ENCODE peak calls at places on chromosomes 3 and 15, in six cellular contexts. J, O, Y, L, Z and C are unnamed samples.

GRCh38 chr3:129023909-129024308 is 22.8 kb downstream of the EFCC1 start:
- DNase-seq in J (no peak), O (no peak), Y (no peak), L (no peak), Z (no peak), C (no peak)

GRCh38 chr15:76252249-76252648 is 59.0 kb downstream of the ETFA start:
- DNase-seq in J (no peak), O (no peak), Y (no peak), L (no peak), Z (no peak), C (no peak)

GRCh38 chr3:107599755-107600122 is 77.0 kb downstream of the BBX start:
- DNase-seq in J (no peak), O (no peak), Y (no peak), L (no peak), Z (no peak), C (no peak)

GRCh38 chr3:32868719-32869512 is 51.1 kb downstream of the TRIM71 start:
- DNase-seq in J (no peak), O (no peak), Y (no peak), L (no peak), Z (no peak), C (no peak)

GRCh38 chr3:56001991-56002390 is 466.3 kb downstream of the ERC2 start:
- DNase-seq in J (no peak), O (no peak), Y (no peak), L (no peak), Z (no peak), C (no peak)

GRCh38 chr3:12916159-12916558 is 74.8 kb upstream of the RPL32 start:
- DNase-seq in J (no peak), O (no peak), Y (no peak), L (no peak), Z (no peak), C (no peak)

GRCh38 chr3:61855211-61855610 is 293.8 kb downstream of the PTPRG start:
- DNase-seq in J (no peak), O (no peak), Y (no peak), L (no peak), Z (no peak), C (no peak)

GRCh38 chr15:35514759-35515158 is 31.2 kb downstream of the DPH6 start:
- DNase-seq in J (no peak), O (no peak), Y (no peak), L (no peak), Z (no peak), C (no peak)

GRCh38 chr15:40415226-40415625 is 9.6 kb downstream of the IVD start:
- DNase-seq in J (no peak), O (no peak), Y (no peak), L (no peak), Z (no peak), C (no peak)

GRCh38 chr3:43855674-43856299 is 165.0 kb downstream of the ABHD5 start:
- DNase-seq in J (no peak), O (peak; percentile 47), Y (no peak), L (peak; percentile 64), Z (peak; percentile 68), C (no peak)

GRCh38 chr3:42045719-42046243 is 45.4 kb upstream of the TRAK1 start:
- DNase-seq in J (no peak), O (no peak), Y (no peak), L (no peak), Z (no peak), C (no peak)

GRCh38 chr3:80097674-80098073 is 329.9 kb upstream of the ROBO1 start:
- DNase-seq in J (no peak), O (no peak), Y (no peak), L (no peak), Z (no peak), C (no peak)

GRCh38 chr3:24661060-24661459 is 166.4 kb upstream of the THRB start:
- DNase-seq in J (no peak), O (no peak), Y (no peak), L (no peak), Z (no peak), C (no peak)

GRCh38 chr3:25348996-25349576 is 79.0 kb upstream of the RARB start:
- DNase-seq in J (no peak), O (no peak), Y (no peak), L (no peak), Z (no peak), C (no peak)

GRCh38 chr3:133663569-133664313 is 2.0 kb upstream of the TOPBP1 start:
- DNase-seq in J (no peak), O (no peak), Y (no peak), L (no peak), Z (peak; percentile 48), C (peak; percentile 57)

GRCh38 chr15:34986326-34987181 is 1.5 kb downstream of the ZNF770 start:
- DNase-seq in J (no peak), O (no peak), Y (no peak), L (no peak), Z (no peak), C (no peak)

GRCh38 chr15:99408236-99409096 is 157.2 kb downstream of the LRRC28 start:
- DNase-seq in J (no peak), O (peak; percentile 51), Y (peak; percentile 82), L (no peak), Z (no peak), C (no peak)

GRCh38 chr15:55357774-55358173 is 38.8 kb downstream of the PIGB start:
- DNase-seq in J (no peak), O (no peak), Y (no peak), L (no peak), Z (no peak), C (no peak)

GRCh38 chr15:90774731-90775521 is 57.8 kb downstream of the BLM start:
- DNase-seq in J (no peak), O (no peak), Y (no peak), L (no peak), Z (no peak), C (peak; percentile 33)

GRCh38 chr3:71498053-71498452 is 85.5 kb downstream of the FOXP1 start:
- DNase-seq in J (no peak), O (no peak), Y (no peak), L (no peak), Z (no peak), C (no peak)

GRCh38 chr3:150771600-150771999 is 8.6 kb upstream of the SIAH2 start:
- DNase-seq in J (no peak), O (no peak), Y (no peak), L (no peak), Z (peak; percentile 73), C (no peak)

GRCh38 chr3:167820114-167820865 is 84.8 kb downstream of the SERPINI1 start:
- DNase-seq in J (no peak), O (peak; percentile 12), Y (peak; percentile 69), L (no peak), Z (no peak), C (no peak)

GRCh38 chr3:127800508-127800907 is 21.8 kb downstream of the MGLL start:
- DNase-seq in J (no peak), O (no peak), Y (no peak), L (no peak), Z (no peak), C (no peak)

GRCh38 chr15:65937476-65937875 is 68.2 kb downstream of the RAB11A start:
- DNase-seq in J (no peak), O (no peak), Y (no peak), L (peak; percentile 44), Z (no peak), C (peak; percentile 15)

GRCh38 chr3:11570251-11570650 is 73.5 kb downstream of the VGLL4 start:
- DNase-seq in J (no peak), O (no peak), Y (peak; percentile 87), L (no peak), Z (no peak), C (no peak)

GRCh38 chr15:58742022-58742421 is 7.5 kb downstream of the ADAM10 start:
- DNase-seq in J (no peak), O (no peak), Y (no peak), L (no peak), Z (no peak), C (no peak)

GRCh38 chr3:17122758-17123157 is 238.0 kb downstream of the PLCL2 start:
- DNase-seq in J (no peak), O (no peak), Y (peak; percentile 13), L (no peak), Z (no peak), C (no peak)

GRCh38 chr3:132225664-132226063 is 91.5 kb upstream of the ACP3 start:
- DNase-seq in J (no peak), O (no peak), Y (no peak), L (no peak), Z (no peak), C (no peak)

DNA sequence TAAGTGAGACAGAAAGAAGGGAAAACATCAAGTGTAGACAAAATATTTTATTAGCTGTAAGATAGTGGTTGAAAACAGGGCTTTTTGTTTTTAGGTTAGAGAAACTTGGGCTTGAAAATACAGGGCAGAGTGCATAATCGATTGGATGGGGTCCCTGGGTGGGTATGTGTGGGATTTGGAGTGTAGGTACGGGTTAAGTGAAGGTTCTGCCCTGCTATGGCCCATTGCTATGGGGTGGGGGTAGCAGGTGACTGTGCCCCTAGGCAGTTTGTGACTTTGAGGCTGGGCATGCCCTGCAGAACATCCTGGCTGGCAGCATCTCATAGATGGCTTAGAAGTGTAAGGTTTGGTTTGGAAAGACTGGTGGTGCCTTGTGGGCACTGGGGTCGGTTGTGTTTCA is 3.7 kb upstream of the FAM131A start:
- DNase-seq in J (no peak), O (no peak), Y (no peak), L (no peak), Z (no peak), C (no peak)
- TF ChIP-seq POLR2A in J (no peak), O (no peak), Y (no peak), L (no peak), Z (no peak), C (no peak)

GRCh38 chr3:122382888-122383666 is at the start of gene MIX23:
- DNase-seq in J (peak; percentile 89), O (peak; percentile 82), Y (peak; percentile 96), L (peak; percentile 85), Z (peak; percentile 88), C (peak; percentile 69)
- TF ChIP-seq POLR2A in J (no peak), O (peak; percentile 42), Y (no peak), L (peak; percentile 61), Z (peak; percentile 66), C (peak; percentile 60)

DNA sequence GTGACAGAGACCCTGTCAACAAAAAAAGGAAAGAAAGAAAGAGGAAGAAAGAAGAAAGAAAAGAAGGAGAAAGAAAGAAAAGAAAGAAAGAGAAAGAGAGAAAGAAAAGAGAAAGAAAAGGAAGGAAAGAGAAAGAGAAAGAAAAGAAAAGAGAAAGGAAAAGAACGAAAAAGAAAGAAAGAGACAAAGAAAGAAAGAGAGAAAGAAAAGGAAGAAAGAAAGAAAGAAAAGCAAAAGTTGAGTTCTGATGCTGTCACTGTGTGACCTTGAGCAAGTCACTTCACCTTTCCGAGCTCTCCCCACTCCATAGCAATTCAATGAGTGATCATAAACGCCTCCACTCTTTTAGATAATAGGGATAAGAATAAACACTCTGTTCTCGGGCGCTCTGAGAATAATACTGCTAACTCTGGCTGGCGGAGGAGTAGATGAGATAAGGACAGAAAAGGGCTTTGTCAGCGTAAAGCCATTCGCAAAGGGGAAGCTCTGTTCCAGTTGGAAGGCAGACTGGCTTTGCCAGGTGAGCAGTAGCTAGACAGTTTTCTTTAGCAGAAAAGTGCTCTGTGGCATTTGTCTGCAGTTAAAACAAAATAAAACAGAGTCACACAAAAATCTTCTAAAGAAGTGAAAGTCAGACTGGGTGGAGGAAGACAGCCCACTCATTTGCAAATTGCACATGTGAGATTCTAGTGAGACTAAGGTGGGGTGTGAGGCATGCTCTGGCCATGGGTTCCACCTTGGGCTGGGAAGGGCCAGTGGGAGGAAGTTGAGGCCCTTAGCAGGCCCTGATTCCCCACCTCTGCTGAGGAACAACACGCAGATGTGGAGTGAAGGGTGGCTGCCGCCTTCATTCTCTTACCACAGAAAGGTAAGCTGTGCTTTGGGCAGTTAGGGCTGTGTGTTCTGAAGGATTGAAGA is 9.6 kb upstream of the FLNB start:
- DNase-seq in J (no peak), O (no peak), Y (no peak), L (no peak), Z (no peak), C (no peak)
- TF ChIP-seq POLR2A in J (no peak), O (no peak), Y (no peak), L (no peak), Z (no peak), C (no peak)

GRCh38 chr3:50609071-50609742 is 2.4 kb downstream of the CISH start:
- DNase-seq in J (no peak), O (no peak), Y (no peak), L (no peak), Z (no peak), C (no peak)
- TF ChIP-seq POLR2A in J (no peak), O (no peak), Y (no peak), L (no peak), Z (no peak), C (no peak)